ENCODE peak calls at places on chromosomes 3 and 15, in five cellular contexts. L, G, W, S and X are unnamed samples.

GRCh38 chr3:114712728-114713492 is 419.1 kb downstream of the TIGIT start:
- DNase-seq in L (no peak), G (no peak), W (no peak), S (no peak), X (no peak)

GRCh38 chr3:151395806-151396205 is 11.3 kb upstream of the P2RY12 start:
- DNase-seq in L (no peak), G (no peak), W (no peak), S (no peak), X (peak)

GRCh38 chr15:68149059-68149458 is 56.1 kb downstream of the CALML4 start:
- DNase-seq in L (no peak), G (no peak), W (no peak), S (no peak), X (peak)

GRCh38 chr3:184082034-184082433 is 14.8 kb upstream of the HTR3E start:
- DNase-seq in L (no peak), G (no peak), W (no peak), S (no peak), X (no peak)

GRCh38 chr3:195573611-195574496 is 9.9 kb downstream of the APOD start:
- DNase-seq in L (no peak), G (no peak), W (no peak), S (no peak), X (no peak)

GRCh38 chr3:159229161-159229560 is 427.3 kb downstream of the MFSD1 start:
- DNase-seq in L (no peak), G (no peak), W (no peak), S (no peak), X (no peak)

GRCh38 chr3:50664959-50665602 is 9.6 kb upstream of the DOCK3 start:
- DNase-seq in L (no peak), G (no peak), W (no peak), S (no peak), X (no peak)

GRCh38 chr3:171797873-171798272 is 12.4 kb downstream of the PLD1 start:
- DNase-seq in L (no peak), G (no peak), W (peak), S (no peak), X (no peak)

GRCh38 chr3:70822777-70823176 is 510.3 kb upstream of the MDFIC2 start:
- DNase-seq in L (no peak), G (no peak), W (no peak), S (no peak), X (no peak)

GRCh38 chr3:62101488-62101887 is 271.9 kb downstream of the FEZF2 start:
- DNase-seq in L (no peak), G (no peak), W (no peak), S (no peak), X (no peak)

GRCh38 chr15:81886080-81886479 is 159.7 kb downstream of the MEX3B start:
- DNase-seq in L (no peak), G (no peak), W (no peak), S (no peak), X (no peak)

DNA sequence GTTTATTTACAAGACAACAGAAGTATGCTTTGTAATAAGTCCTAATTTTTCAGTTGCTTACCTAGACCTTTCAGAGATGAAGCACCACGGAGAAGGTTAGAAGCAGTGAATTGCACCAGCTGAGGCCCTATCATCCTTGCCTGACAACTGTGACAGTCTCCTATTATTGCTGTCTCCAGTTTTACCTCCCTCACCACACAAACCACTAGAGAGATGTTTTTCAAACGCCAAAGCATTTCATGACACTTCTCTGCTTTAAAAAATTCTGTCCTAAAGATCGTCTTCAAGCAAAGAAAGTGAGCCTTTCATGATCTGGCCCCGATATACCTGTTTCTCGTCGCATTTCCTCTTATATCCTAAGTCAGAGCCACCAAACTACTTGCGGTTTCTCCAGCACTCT is 72.3 kb upstream of the TSPAN3 start:
- DNase-seq in L (no peak), G (no peak), W (no peak), S (no peak), X (no peak)
- H3K4me2 ChIP-seq in L (no peak), G (no peak), W (no peak), S (no peak), X (peak)

GRCh38 chr3:176939022-176939817 is 258.1 kb downstream of the TBL1XR1 start:
- DNase-seq in L (peak), G (peak), W (peak), S (no peak), X (peak)
- TF ChIP-seq MAFK in L (no peak), G (no peak), W (no peak), S (no peak), X (no peak)

DNA sequence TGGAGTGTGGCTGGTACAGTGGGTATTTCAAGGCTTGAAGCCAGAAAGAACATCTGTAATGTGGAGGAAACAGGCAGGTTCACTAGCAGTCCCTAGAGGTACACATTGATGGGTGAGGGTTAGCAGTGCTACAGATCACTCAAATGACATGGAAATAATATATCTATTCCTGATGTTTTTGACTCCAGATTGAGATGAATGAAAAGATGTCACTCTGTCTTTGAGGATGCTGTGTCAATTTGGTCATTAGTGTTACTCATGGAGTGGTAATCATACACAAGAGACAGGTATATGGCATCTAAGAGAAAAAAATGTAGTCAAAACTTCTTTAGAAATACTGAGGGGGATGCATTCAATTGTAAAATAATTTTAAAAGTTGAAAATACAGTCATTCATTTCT is 135.1 kb downstream of the ZIC1 start:
- DNase-seq in L (no peak), G (no peak), W (no peak), S (no peak), X (no peak)
- H3K4me2 ChIP-seq in L (no peak), G (no peak), W (no peak), S (no peak), X (no peak)

GRCh38 chr3:111739241-111739952 is 119.7 kb upstream of the PHLDB2 start:
- DNase-seq in L (peak), G (peak), W (no peak), S (no peak), X (peak)

GRCh38 chr3:111738790-111739189 is 120.3 kb upstream of the PHLDB2 start:
- DNase-seq in L (no peak), G (no peak), W (no peak), S (no peak), X (no peak)

GRCh38 chr3:111737056-111737711 is 121.9 kb upstream of the PHLDB2 start:
- DNase-seq in L (no peak), G (no peak), W (no peak), S (no peak), X (no peak)

GRCh38 chr3:111738238-111738637 is 120.8 kb upstream of the PHLDB2 start:
- DNase-seq in L (no peak), G (no peak), W (no peak), S (no peak), X (no peak)

GRCh38 chr3:111737712-111738097 is 121.4 kb upstream of the PHLDB2 start:
- DNase-seq in L (no peak), G (peak), W (no peak), S (no peak), X (peak)
- TF ChIP-seq MAFK in L (no peak), G (no peak), W (no peak), S (no peak), X (no peak)

GRCh38 chr3:11273945-11274344 is 1.7 kb downstream of the ATG7 start:
- DNase-seq in L (no peak), G (no peak), W (no peak), S (no peak), X (no peak)
- H3K4me2 ChIP-seq in L (peak), G (peak), W (peak), S (no peak), X (peak)

GRCh38 chr3:45984331-45985312 is 11.0 kb downstream of the FYCO1 start:
- DNase-seq in L (no peak), G (no peak), W (no peak), S (no peak), X (peak)

GRCh38 chr3:45987368-45988099 is 8.1 kb downstream of the FYCO1 start:
- DNase-seq in L (no peak), G (peak), W (no peak), S (no peak), X (peak)

GRCh38 chr3:45985532-45986302 is 9.9 kb downstream of the FYCO1 start:
- DNase-seq in L (no peak), G (no peak), W (no peak), S (no peak), X (peak)

GRCh38 chr3:45988100-45988761 is 7.4 kb downstream of the FYCO1 start:
- DNase-seq in L (no peak), G (no peak), W (no peak), S (no peak), X (no peak)

GRCh38 chr3:45986303-45986982 is 9.2 kb downstream of the FYCO1 start:
- DNase-seq in L (peak), G (peak), W (peak), S (no peak), X (peak)
- TF ChIP-seq MAFK in L (no peak), G (no peak), W (no peak), S (no peak), X (no peak)

GRCh38 chr3:11602886-11603285 is 40.8 kb downstream of the VGLL4 start:
- DNase-seq in L (no peak), G (no peak), W (no peak), S (no peak), X (no peak)

GRCh38 chr3:11603628-11604027 is 40.1 kb downstream of the VGLL4 start:
- DNase-seq in L (no peak), G (no peak), W (no peak), S (no peak), X (peak)

GRCh38 chr3:11602441-11602840 is 41.3 kb downstream of the VGLL4 start:
- DNase-seq in L (no peak), G (no peak), W (no peak), S (no peak), X (no peak)

GRCh38 chr3:11600501-11601282 is 43.0 kb downstream of the VGLL4 start:
- DNase-seq in L (peak), G (peak), W (no peak), S (peak), X (peak)

DNA sequence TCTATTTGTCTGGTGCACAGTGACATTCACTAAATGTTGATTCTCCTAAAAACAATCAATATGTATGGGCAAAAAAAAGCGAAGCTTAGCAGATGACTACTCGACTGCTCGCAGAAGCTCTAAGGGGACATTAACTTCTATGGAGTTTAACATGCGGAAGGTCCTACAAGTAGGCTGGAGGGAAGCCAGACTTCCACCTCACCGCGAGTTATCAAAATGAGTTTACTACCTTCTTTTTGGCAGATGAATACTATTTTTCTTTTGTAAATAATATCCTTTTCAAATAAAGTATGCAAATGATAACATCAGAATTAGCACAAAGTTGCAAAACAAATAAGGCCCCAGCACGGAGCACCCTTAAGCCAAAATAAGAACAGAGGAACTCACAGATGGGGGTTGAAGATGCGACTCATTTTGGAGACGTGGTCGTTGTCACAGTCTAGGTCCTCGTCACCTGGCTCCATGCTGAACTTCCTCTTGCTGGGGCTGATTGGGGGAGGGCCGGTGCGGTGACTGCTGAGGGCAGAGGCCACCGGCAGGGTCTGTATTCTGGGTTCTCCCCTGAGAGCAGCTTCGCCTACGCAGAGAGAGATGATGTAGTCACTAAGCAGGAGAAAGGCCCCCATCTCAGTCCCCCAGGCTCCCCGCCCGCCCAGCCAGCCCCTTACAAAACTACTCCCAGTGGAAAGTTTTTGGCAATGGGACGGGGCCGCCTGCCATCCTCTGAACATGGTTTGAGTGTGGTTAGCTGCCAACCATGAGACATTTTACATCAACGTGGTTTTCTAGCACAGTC is 42.1 kb downstream of the VGLL4 start:
- DNase-seq in L (no peak), G (no peak), W (peak), S (no peak), X (peak)
- H3K4me2 ChIP-seq in L (peak), G (no peak), W (no peak), S (peak), X (peak)